ENCODE peak calls at places on chromosomes 1 and 21, in nine cellular contexts. One of them, this sample, is unnamed.

GRCh38 chr1:205270764-205271163 is 43.0 kb downstream of the TMCC2 start:
- DNase-seq in SK-N-SH: no peak
- DNase-seq in hepatocyte: peak; percentile 41
- DNase-seq in MM.1S: no peak
- DNase-seq in GM23338: no peak
- DNase-seq in PC-3: peak; percentile 94
- DNase-seq in neural progenitor cell: no peak
- DNase-seq in OCI-LY7: no peak
- DNase-seq in HCT116: peak; percentile 46
- DNase-seq in this sample: peak; percentile 68

GRCh38 chr1:111269820-111270406 is 20.7 kb upstream of the CHIA start:
- DNase-seq in OCI-LY7: no peak
- DNase-seq in HCT116: no peak
- DNase-seq in neural progenitor cell: no peak
- DNase-seq in MM.1S: no peak
- DNase-seq in hepatocyte: no peak
- DNase-seq in SK-N-SH: peak; percentile 4
- DNase-seq in GM23338: no peak
- DNase-seq in PC-3: no peak
- DNase-seq in this sample: no peak

GRCh38 chr1:161763522-161764098 is 2.5 kb upstream of the ATF6 start:
- DNase-seq in GM23338: peak; percentile 71
- DNase-seq in OCI-LY7: peak; percentile 62
- DNase-seq in hepatocyte: peak; percentile 38
- DNase-seq in MM.1S: peak; percentile 73
- DNase-seq in neural progenitor cell: peak; percentile 37
- DNase-seq in PC-3: peak; percentile 81
- DNase-seq in SK-N-SH: peak; percentile 20
- DNase-seq in HCT116: peak; percentile 75
- DNase-seq in this sample: no peak

GRCh38 chr1:12406218-12407021 is 176.6 kb downstream of the VPS13D start:
- DNase-seq in OCI-LY7: no peak
- DNase-seq in GM23338: peak; percentile 6
- DNase-seq in neural progenitor cell: peak; percentile 60
- DNase-seq in MM.1S: no peak
- DNase-seq in SK-N-SH: no peak
- DNase-seq in PC-3: no peak
- DNase-seq in hepatocyte: no peak
- DNase-seq in HCT116: no peak
- DNase-seq in this sample: peak; percentile 45

GRCh38 chr1:20126041-20126805 is 6.9 kb upstream of the PLA2G2D start:
- DNase-seq in neural progenitor cell: no peak
- DNase-seq in OCI-LY7: no peak
- DNase-seq in SK-N-SH: no peak
- DNase-seq in HCT116: no peak
- DNase-seq in hepatocyte: no peak
- DNase-seq in GM23338: no peak
- DNase-seq in PC-3: no peak
- DNase-seq in MM.1S: no peak
- DNase-seq in this sample: no peak

GRCh38 chr21:26007911-26008579 is 162.5 kb downstream of the APP start:
- DNase-seq in neural progenitor cell: no peak
- DNase-seq in HCT116: no peak
- DNase-seq in SK-N-SH: no peak
- DNase-seq in hepatocyte: no peak
- DNase-seq in PC-3: no peak
- DNase-seq in GM23338: no peak
- DNase-seq in MM.1S: no peak
- DNase-seq in OCI-LY7: no peak
- DNase-seq in this sample: peak; percentile 62

GRCh38 chr1:65958561-65959350 is 166.1 kb downstream of the PDE4B start:
- DNase-seq in GM23338: peak; percentile 62
- DNase-seq in hepatocyte: peak; percentile 59
- DNase-seq in HCT116: peak; percentile 44
- DNase-seq in PC-3: peak; percentile 85
- DNase-seq in OCI-LY7: peak; percentile 59
- DNase-seq in SK-N-SH: peak; percentile 46
- DNase-seq in neural progenitor cell: peak; percentile 65
- DNase-seq in MM.1S: peak; percentile 61
- DNase-seq in this sample: peak; percentile 68

GRCh38 chr1:240739139-240739538 is 127.2 kb upstream of the GREM2 start:
- DNase-seq in MM.1S: no peak
- DNase-seq in PC-3: peak; percentile 34
- DNase-seq in GM23338: no peak
- DNase-seq in neural progenitor cell: no peak
- DNase-seq in HCT116: no peak
- DNase-seq in hepatocyte: no peak
- DNase-seq in SK-N-SH: no peak
- DNase-seq in OCI-LY7: no peak
- DNase-seq in this sample: peak; percentile 50

GRCh38 chr1:165837838-165838364 is 10.5 kb downstream of the UCK2 start:
- DNase-seq in MM.1S: no peak
- DNase-seq in neural progenitor cell: no peak
- DNase-seq in SK-N-SH: no peak
- DNase-seq in HCT116: no peak
- DNase-seq in GM23338: no peak
- DNase-seq in OCI-LY7: no peak
- DNase-seq in hepatocyte: no peak
- DNase-seq in PC-3: no peak
- DNase-seq in this sample: no peak

GRCh38 chr1:222417264-222417663 is 130.6 kb downstream of the HHIPL2 start:
- DNase-seq in neural progenitor cell: no peak
- DNase-seq in hepatocyte: no peak
- DNase-seq in OCI-LY7: no peak
- DNase-seq in MM.1S: no peak
- DNase-seq in PC-3: no peak
- DNase-seq in GM23338: no peak
- DNase-seq in HCT116: no peak
- DNase-seq in SK-N-SH: no peak
- DNase-seq in this sample: no peak

GRCh38 chr1:202130275-202130646 is 7.5 kb downstream of the GPR37L1 start:
- DNase-seq in PC-3: no peak
- DNase-seq in MM.1S: peak; percentile 4
- DNase-seq in OCI-LY7: no peak
- DNase-seq in GM23338: no peak
- DNase-seq in hepatocyte: no peak
- DNase-seq in SK-N-SH: peak; percentile 59
- DNase-seq in HCT116: no peak
- DNase-seq in neural progenitor cell: peak; percentile 16
- DNase-seq in this sample: no peak

GRCh38 chr21:42861311-42862122 is 17.8 kb downstream of the WDR4 start:
- DNase-seq in neural progenitor cell: no peak
- DNase-seq in hepatocyte: no peak
- DNase-seq in PC-3: no peak
- DNase-seq in HCT116: no peak
- DNase-seq in SK-N-SH: peak; percentile 20
- DNase-seq in OCI-LY7: no peak
- DNase-seq in GM23338: no peak
- DNase-seq in MM.1S: no peak
- DNase-seq in this sample: no peak

GRCh38 chr1:185957441-185958363 is 223.5 kb downstream of the HMCN1 start:
- DNase-seq in HCT116: no peak
- DNase-seq in neural progenitor cell: no peak
- DNase-seq in MM.1S: no peak
- DNase-seq in OCI-LY7: no peak
- DNase-seq in hepatocyte: no peak
- DNase-seq in SK-N-SH: no peak
- DNase-seq in PC-3: peak; percentile 9
- DNase-seq in GM23338: no peak
- DNase-seq in this sample: peak; percentile 43

GRCh38 chr1:185956881-185957280 is 222.7 kb downstream of the HMCN1 start:
- DNase-seq in hepatocyte: no peak
- DNase-seq in neural progenitor cell: no peak
- DNase-seq in HCT116: no peak
- DNase-seq in MM.1S: no peak
- DNase-seq in PC-3: no peak
- DNase-seq in SK-N-SH: no peak
- DNase-seq in OCI-LY7: no peak
- DNase-seq in GM23338: no peak
- DNase-seq in this sample: no peak

GRCh38 chr1:185964946-185965345 is 230.8 kb downstream of the HMCN1 start:
- DNase-seq in SK-N-SH: no peak
- DNase-seq in GM23338: no peak
- DNase-seq in OCI-LY7: no peak
- DNase-seq in PC-3: no peak
- DNase-seq in neural progenitor cell: no peak
- DNase-seq in MM.1S: no peak
- DNase-seq in HCT116: no peak
- DNase-seq in hepatocyte: no peak
- DNase-seq in this sample: no peak

GRCh38 chr1:185961664-185962063 is 227.5 kb downstream of the HMCN1 start:
- DNase-seq in neural progenitor cell: no peak
- DNase-seq in GM23338: no peak
- DNase-seq in PC-3: no peak
- DNase-seq in HCT116: no peak
- DNase-seq in SK-N-SH: no peak
- DNase-seq in OCI-LY7: no peak
- DNase-seq in hepatocyte: no peak
- DNase-seq in MM.1S: no peak
- DNase-seq in this sample: peak; percentile 55

GRCh38 chr1:185960377-185961151 is 226.4 kb downstream of the HMCN1 start:
- DNase-seq in MM.1S: no peak
- DNase-seq in OCI-LY7: no peak
- DNase-seq in GM23338: no peak
- DNase-seq in neural progenitor cell: peak; percentile 7
- DNase-seq in HCT116: no peak
- DNase-seq in hepatocyte: no peak
- DNase-seq in PC-3: no peak
- DNase-seq in SK-N-SH: no peak
- DNase-seq in this sample: peak; percentile 30
- H3K27ac ChIP-seq in MM.1S: no peak overlapping the region
- H3K27ac ChIP-seq in OCI-LY7: no peak overlapping the region
- H3K27ac ChIP-seq in GM23338: no peak overlapping the region
- H3K27ac ChIP-seq in neural progenitor cell: no peak overlapping the region
- H3K27ac ChIP-seq in HCT116: no peak overlapping the region
- H3K27ac ChIP-seq in hepatocyte: no peak overlapping the region
- H3K27ac ChIP-seq in PC-3: no peak overlapping the region
- H3K27ac ChIP-seq in SK-N-SH: peak overlapping the region; percentile 87
- H3K27ac ChIP-seq in this sample: peak overlapping the region; percentile 29

GRCh38 chr1:156122519-156123355 is 8.2 kb downstream of the LMNA start:
- DNase-seq in MM.1S: no peak
- DNase-seq in SK-N-SH: no peak
- DNase-seq in OCI-LY7: no peak
- DNase-seq in HCT116: no peak
- DNase-seq in GM23338: no peak
- DNase-seq in hepatocyte: peak; percentile 76
- DNase-seq in neural progenitor cell: peak; percentile 29
- DNase-seq in PC-3: peak; percentile 88
- DNase-seq in this sample: peak; percentile 89

GRCh38 chr1:156120318-156120717 is 5.8 kb downstream of the LMNA start:
- DNase-seq in hepatocyte: no peak
- DNase-seq in SK-N-SH: no peak
- DNase-seq in neural progenitor cell: no peak
- DNase-seq in PC-3: no peak
- DNase-seq in GM23338: no peak
- DNase-seq in OCI-LY7: no peak
- DNase-seq in MM.1S: no peak
- DNase-seq in HCT116: no peak
- DNase-seq in this sample: peak; percentile 17

GRCh38 chr1:156121441-156121840 is 6.9 kb downstream of the LMNA start:
- DNase-seq in PC-3: no peak
- DNase-seq in GM23338: no peak
- DNase-seq in OCI-LY7: no peak
- DNase-seq in MM.1S: no peak
- DNase-seq in hepatocyte: no peak
- DNase-seq in HCT116: no peak
- DNase-seq in neural progenitor cell: no peak
- DNase-seq in SK-N-SH: no peak
- DNase-seq in this sample: peak; percentile 35

GRCh38 chr1:156123356-156124196 is 9.1 kb downstream of the LMNA start:
- DNase-seq in SK-N-SH: peak; percentile 79
- DNase-seq in PC-3: peak; percentile 99
- DNase-seq in neural progenitor cell: peak; percentile 78
- DNase-seq in MM.1S: no peak
- DNase-seq in HCT116: peak; percentile 91
- DNase-seq in hepatocyte: peak; percentile 96
- DNase-seq in OCI-LY7: no peak
- DNase-seq in GM23338: peak; percentile 87
- DNase-seq in this sample: peak; percentile 96

GRCh38 chr1:156122086-156122485 is 7.6 kb downstream of the LMNA start:
- DNase-seq in hepatocyte: no peak
- DNase-seq in MM.1S: no peak
- DNase-seq in PC-3: no peak
- DNase-seq in GM23338: no peak
- DNase-seq in neural progenitor cell: no peak
- DNase-seq in SK-N-SH: no peak
- DNase-seq in HCT116: no peak
- DNase-seq in OCI-LY7: no peak
- DNase-seq in this sample: peak; percentile 51
- H3K4me1 ChIP-seq in hepatocyte: peaks cover 98% of the 10 kb centered on the region
- H3K4me1 ChIP-seq in MM.1S: peaks cover 24% of the 10 kb centered on the region
- H3K4me1 ChIP-seq in PC-3: peaks cover 90% of the 10 kb centered on the region
- H3K4me1 ChIP-seq in GM23338: peaks cover 42% of the 10 kb centered on the region
- H3K4me1 ChIP-seq in neural progenitor cell: peaks cover 26% of the 10 kb centered on the region
- H3K4me1 ChIP-seq in SK-N-SH: peaks cover 78% of the 10 kb centered on the region
- H3K4me1 ChIP-seq in HCT116: peaks cover 78% of the 10 kb centered on the region
- H3K4me1 ChIP-seq in OCI-LY7: peaks cover 17% of the 10 kb centered on the region
- H3K4me1 ChIP-seq in this sample: peaks cover 72% of the 10 kb centered on the region

DNA sequence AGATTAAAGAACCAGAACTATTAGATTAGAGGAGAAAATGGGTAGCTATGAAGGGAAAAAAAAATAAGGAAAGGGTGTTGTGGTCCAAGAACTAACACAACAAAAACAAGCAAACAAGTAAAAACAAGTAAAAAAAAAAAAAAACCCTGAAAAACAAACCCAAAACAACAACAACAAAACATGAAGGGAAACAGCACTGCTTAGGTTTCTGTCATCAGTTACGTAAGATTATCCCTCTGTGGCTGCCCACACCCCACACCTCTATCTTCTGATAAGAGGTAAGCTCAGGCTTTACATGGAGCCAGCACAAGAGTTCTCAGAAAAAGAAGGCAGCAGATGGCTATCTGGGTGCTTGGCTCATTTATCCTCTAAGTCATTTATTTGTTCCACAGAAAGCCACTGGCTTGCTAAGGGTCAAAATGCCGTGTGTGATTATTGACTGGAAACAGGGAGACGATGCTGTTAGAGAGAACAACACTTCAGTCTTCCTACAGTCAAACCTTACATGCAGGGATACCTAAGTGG is 57.5 kb downstream of the KIAA0319L start:
- DNase-seq in OCI-LY7: no peak
- DNase-seq in neural progenitor cell: peak; percentile 31
- DNase-seq in hepatocyte: peak; percentile 24
- DNase-seq in GM23338: no peak
- DNase-seq in HCT116: no peak
- DNase-seq in SK-N-SH: peak; percentile 16
- DNase-seq in PC-3: no peak
- DNase-seq in MM.1S: no peak
- DNase-seq in this sample: no peak
- TF ChIP-seq EZH2phosphoT487 in OCI-LY7: no peak
- TF ChIP-seq EZH2phosphoT487 in neural progenitor cell: no peak
- TF ChIP-seq EZH2phosphoT487 in hepatocyte: no peak
- TF ChIP-seq EZH2phosphoT487 in GM23338: no peak
- TF ChIP-seq EZH2phosphoT487 in HCT116: no peak
- TF ChIP-seq EZH2phosphoT487 in SK-N-SH: no peak
- TF ChIP-seq EZH2phosphoT487 in PC-3: no peak
- TF ChIP-seq EZH2phosphoT487 in MM.1S: no peak
- TF ChIP-seq EZH2phosphoT487 in this sample: no peak

DNA sequence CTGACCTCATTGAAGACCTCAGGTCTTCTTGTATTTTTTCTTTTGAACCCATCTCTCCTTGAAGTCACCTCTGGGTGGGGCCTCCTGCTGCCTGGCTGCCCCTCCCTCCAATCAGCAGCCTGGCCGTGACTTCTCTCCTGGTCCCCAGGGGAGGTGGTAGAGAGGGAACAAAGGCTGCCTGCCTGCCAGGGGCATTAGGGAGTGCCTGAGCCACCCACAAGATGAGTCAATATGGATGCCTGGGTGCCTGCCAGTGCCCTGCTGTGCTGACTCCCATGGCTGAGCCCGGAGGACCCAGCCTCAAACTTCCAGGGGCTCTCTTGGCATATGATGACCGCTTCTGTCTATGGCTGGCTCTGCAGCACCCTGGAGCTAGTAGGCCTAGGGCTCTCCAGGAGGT is 5.3 kb upstream of the CDCP2 start:
- DNase-seq in hepatocyte: no peak
- DNase-seq in HCT116: peak; percentile 41
- DNase-seq in SK-N-SH: no peak
- DNase-seq in MM.1S: no peak
- DNase-seq in neural progenitor cell: no peak
- DNase-seq in OCI-LY7: no peak
- DNase-seq in PC-3: peak; percentile 82
- DNase-seq in GM23338: no peak
- DNase-seq in this sample: peak; percentile 57
- H3K27ac ChIP-seq in hepatocyte: no peak overlapping the region
- H3K27ac ChIP-seq in HCT116: no peak overlapping the region
- H3K27ac ChIP-seq in SK-N-SH: no peak overlapping the region
- H3K27ac ChIP-seq in MM.1S: no peak overlapping the region
- H3K27ac ChIP-seq in neural progenitor cell: no peak overlapping the region
- H3K27ac ChIP-seq in OCI-LY7: no peak overlapping the region
- H3K27ac ChIP-seq in PC-3: no peak overlapping the region
- H3K27ac ChIP-seq in GM23338: no peak overlapping the region
- H3K27ac ChIP-seq in this sample: no peak overlapping the region

This sample was measured in GM23248.